ENCODE peak calls at places on chromosomes 16 and 17, in six cellular contexts. X is osteocyte; A is heart right ventricle; J is lower lobe of right lung; Y is CD8-positive, alpha-beta T cell; I is cardiac fibroblast. R is an unnamed sample.
A peak's percentile ranks its signal among the peaks of the same experiment; 100 is the strongest.

GRCh38 chr17:21287703-21288449 is 3.4 kb downstream of the MAP2K3 start:
- DNase-seq in I (peak; percentile 98), Y (peak; percentile 95), A (peak; percentile 95), J (peak; percentile 98), X (peak; percentile 95), R (peak; percentile 88)

GRCh38 chr17:4375039-4375748 is 8.7 kb upstream of the UBE2G1 start:
- DNase-seq in I (no peak), A (no peak), Y (no peak), J (peak; percentile 13), X (no peak), R (no peak)

GRCh38 chr17:64402469-64402868 is 11.8 kb upstream of the PECAM1 start:
- DNase-seq in J (no peak), X (no peak), Y (no peak), A (no peak), I (no peak), R (no peak)

GRCh38 chr16:15491430-15491829 is 57.0 kb downstream of the BMERB1 start:
- DNase-seq in A (no peak), X (no peak), Y (no peak), I (no peak), J (no peak), R (no peak)

GRCh38 chr17:40576113-40576740 is 11.0 kb upstream of the CCR7 start:
- DNase-seq in J (no peak), A (no peak), I (no peak), X (no peak), Y (no peak), R (no peak)

GRCh38 chr16:81885976-81886586 is 107.0 kb downstream of the PLCG2 start:
- DNase-seq in I (peak; percentile 34), X (no peak), J (no peak), A (no peak), Y (peak; percentile 14), R (no peak)

GRCh38 chr16:55542459-55543082 is 23.9 kb upstream of the CAPNS2 start:
- DNase-seq in A (no peak), X (no peak), J (no peak), Y (no peak), I (peak; percentile 60), R (no peak)

GRCh38 chr17:79627184-79627765 is 16.4 kb upstream of the RBFOX3 start:
- DNase-seq in I (no peak), J (peak; percentile 26), Y (no peak), X (peak; percentile 73), A (no peak), R (no peak)

GRCh38 chr17:8726951-8727555 is 17.6 kb downstream of the CCDC42 start:
- DNase-seq in X (no peak), I (peak; percentile 88), Y (no peak), A (no peak), J (no peak), R (peak; percentile 13)

GRCh38 chr16:79869304-79870015 is 268.9 kb upstream of the MAF start:
- DNase-seq in X (no peak), Y (no peak), I (no peak), J (no peak), A (no peak), R (no peak)

GRCh38 chr17:19935169-19935568 is 42.5 kb downstream of the AKAP10 start:
- DNase-seq in Y (no peak), X (no peak), J (no peak), A (no peak), I (no peak), R (no peak)

GRCh38 chr16:30370444-30371247 is at the start of gene TBC1D10B:
- DNase-seq in Y (peak; percentile 98), X (peak; percentile 100), I (peak; percentile 100), J (peak; percentile 96), A (peak; percentile 96), R (peak; percentile 99)

GRCh38 chr16:30368792-30369090 is 1.6 kb downstream of the TBC1D10B start:
- DNase-seq in I (no peak), J (no peak), A (no peak), X (no peak), Y (no peak), R (no peak)

GRCh38 chr16:30371248-30371816 is 1.0 kb upstream of the TBC1D10B start:
- DNase-seq in J (no peak), Y (no peak), I (no peak), X (no peak), A (no peak), R (no peak)

GRCh38 chr16:30369091-30369937 is 980 bp downstream of the TBC1D10B start:
- DNase-seq in X (no peak), A (no peak), Y (no peak), J (no peak), I (no peak), R (no peak)

DNA sequence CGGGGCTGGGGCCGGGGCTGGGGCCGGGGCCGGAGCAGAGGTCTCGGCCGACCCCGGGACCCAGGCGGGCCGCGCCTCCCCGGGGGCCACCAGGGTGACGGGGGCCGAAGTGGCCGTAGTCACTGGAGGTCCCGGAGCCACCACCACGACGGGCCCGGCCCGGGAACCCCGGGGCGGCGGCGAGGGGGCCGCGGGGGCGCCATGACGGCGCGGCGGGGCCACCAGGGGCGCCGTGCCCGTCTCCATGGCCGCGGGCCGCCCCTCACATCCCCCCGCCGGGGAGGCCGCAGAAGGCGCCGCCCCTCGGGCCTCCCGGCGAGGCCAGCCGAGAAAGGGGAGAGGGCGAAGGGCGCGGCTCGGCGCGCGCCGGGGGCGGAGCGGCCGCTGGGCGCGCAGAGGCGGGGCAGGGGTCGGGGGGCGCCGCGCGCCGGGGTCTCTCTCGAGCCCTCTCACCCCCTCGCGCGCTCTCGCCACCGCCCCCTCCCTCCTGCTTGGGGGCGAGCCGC is 303 bp downstream of the TBC1D10B start:
- DNase-seq in Y (no peak), J (no peak), I (no peak), X (no peak), A (no peak), R (no peak)
- TF ChIP-seq CTCF in Y (no peak), J (no peak), I (no peak), X (no peak), A (no peak), R (no peak)

GRCh38 chr17:11909348-11909747 is 87.9 kb downstream of the ZNF18 start:
- DNase-seq in X (no peak), I (no peak), J (no peak), Y (no peak), A (no peak), R (no peak)
- TF ChIP-seq CTCF in X (no peak), I (no peak), J (no peak), Y (no peak), A (no peak), R (no peak)

GRCh38 chr17:10384175-10384574 is 11.4 kb upstream of the MYH13 start:
- DNase-seq in X (no peak), J (no peak), A (no peak), Y (no peak), I (peak; percentile 10), R (no peak)

GRCh38 chr17:10380631-10381408 is 8.0 kb upstream of the MYH13 start:
- DNase-seq in J (no peak), A (no peak), X (no peak), I (peak; percentile 64), Y (no peak), R (no peak)

GRCh38 chr17:10385871-10386270 is 13.1 kb upstream of the MYH13 start:
- DNase-seq in I (no peak), A (no peak), X (no peak), J (no peak), Y (no peak), R (no peak)
- TF ChIP-seq CTCF in I (no peak), A (no peak), X (no peak), J (no peak), Y (no peak), R (no peak)

GRCh38 chr16:24071990-24072389 is 184.1 kb upstream of the CACNG3 start:
- DNase-seq in J (no peak), Y (no peak), A (no peak), X (peak; percentile 4), I (no peak), R (no peak)

GRCh38 chr16:24074574-24074973 is 181.6 kb upstream of the CACNG3 start:
- DNase-seq in A (no peak), X (no peak), Y (no peak), I (no peak), J (no peak), R (no peak)

GRCh38 chr16:24069036-24069590 is 187.0 kb upstream of the CACNG3 start:
- DNase-seq in J (no peak), I (no peak), Y (no peak), X (peak; percentile 59), A (no peak), R (no peak)

GRCh38 chr16:24073321-24073720 is 182.8 kb upstream of the CACNG3 start:
- DNase-seq in A (no peak), Y (no peak), I (no peak), X (peak; percentile 21), J (no peak), R (no peak)

GRCh38 chr16:24070851-24071250 is 185.3 kb upstream of the CACNG3 start:
- DNase-seq in X (peak; percentile 27), A (no peak), I (peak; percentile 2), Y (no peak), J (no peak), R (peak; percentile 46)
- TF ChIP-seq CTCF in X (peak; percentile 34), A (peak; percentile 61), I (no peak), Y (no peak), J (peak; percentile 37), R (peak; percentile 13)

GRCh38 chr16:71648921-71649320 is 22.9 kb downstream of the MARVELD3 start:
- DNase-seq in I (peak; percentile 11), X (no peak), A (no peak), J (no peak), Y (no peak), R (no peak)
- TF ChIP-seq CTCF in I (peak; percentile 46), X (peak; percentile 31), A (no peak), J (no peak), Y (no peak), R (no peak)

DNA sequence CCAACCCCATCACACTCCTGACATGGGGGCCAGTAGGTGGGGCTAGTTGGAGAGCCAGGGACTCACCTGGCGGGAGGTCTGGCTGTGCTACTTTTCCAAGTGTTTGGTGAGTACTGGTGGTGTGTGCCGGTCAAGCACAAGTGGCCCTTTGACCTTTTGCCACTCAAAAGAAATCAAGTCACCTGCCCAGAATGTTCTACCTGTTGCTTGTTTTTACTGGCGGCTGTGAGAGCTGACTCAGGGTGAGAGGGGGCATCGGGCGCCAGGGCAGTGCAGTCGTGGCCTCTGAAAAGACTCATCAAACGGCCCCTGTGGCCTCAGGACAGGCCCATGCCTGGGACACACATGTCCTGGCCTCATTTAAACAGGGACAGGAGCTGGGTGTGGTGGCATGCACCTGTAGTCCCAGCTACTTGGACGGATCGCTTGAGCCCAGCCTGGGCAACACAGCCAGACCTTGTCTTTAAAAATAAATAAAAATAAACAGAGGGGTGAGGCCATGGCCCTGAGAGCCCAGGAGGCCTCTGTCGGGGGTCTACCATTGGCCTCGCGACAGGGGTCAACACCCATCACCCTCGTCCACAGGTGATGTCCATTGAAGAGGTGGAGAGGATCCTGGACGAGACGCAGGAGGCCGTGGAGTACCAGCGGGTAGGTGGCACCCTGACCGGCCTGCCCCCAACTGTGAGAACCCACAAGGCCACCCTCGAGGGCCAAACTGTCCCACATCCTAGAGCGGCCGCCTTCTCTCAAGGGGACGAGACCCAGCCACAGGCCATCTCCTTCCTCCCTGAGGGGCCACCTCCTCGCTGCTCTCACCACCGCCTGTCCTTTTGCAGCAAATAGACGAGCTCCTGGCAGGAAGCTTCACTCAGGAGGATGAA is 5.0 kb downstream of the CHMP6 start:
- DNase-seq in Y (no peak), I (no peak), A (no peak), J (peak; percentile 44), X (no peak), R (no peak)
- TF ChIP-seq CTCF in Y (no peak), I (no peak), A (no peak), J (no peak), X (no peak), R (no peak)

R was measured in testis.